ENCODE peak calls at places on chromosomes 7 and 10, in five cellular contexts. R is iPS DF 19.7; O is activated T-helper 1 cell treated with anti-CD3 and anti-CD28 coated beads, Interleukin-12 subunit alpha, Interleukin-12 subunit beta, Interleukin-2, Interleukin-4 antibody, amounts not matched to agents 30 ng/mL and 10 ng/mL and 1 ng/mL, durations not matched to agents 14 hours and 24 hours and 36 hours; A is activated CD4-positive, alpha-beta T cell treated with anti-CD3 and anti-CD28 coated beads, Interleukin-2, amount 10 ng/mL, durations not matched to agents 7 days and 5 days; P is A549. B is an unnamed sample.

GRCh38 chr7:33547880-33548279 is 357.5 kb upstream of the BMPER start:
- DNase-seq in R (no peak), O (no peak), A (no peak), P (no peak), B (no peak)

GRCh38 chr10:78377362-78377761 is 343.7 kb downstream of the RPS24 start:
- DNase-seq in R (no peak), O (no peak), A (no peak), P (no peak), B (no peak)

GRCh38 chr10:133274751-133275682 is 1.7 kb downstream of the ADAM8 start:
- DNase-seq in R (no peak), O (peak), A (peak), P (no peak), B (no peak)

GRCh38 chr7:4803397-4804241 is 28.2 kb downstream of the AP5Z1 start:
- DNase-seq in R (no peak), O (no peak), A (no peak), P (no peak), B (no peak)

GRCh38 chr7:101702362-101702850 is 73.3 kb upstream of the MYL10 start:
- DNase-seq in R (no peak), O (no peak), A (no peak), P (peak), B (no peak)

GRCh38 chr10:81920213-81920829 is 45.3 kb downstream of the NRG3 start:
- DNase-seq in R (no peak), O (no peak), A (no peak), P (peak), B (no peak)

GRCh38 chr10:14926722-14927416 is 27.0 kb downstream of the DCLRE1C start:
- DNase-seq in R (no peak), O (no peak), A (no peak), P (no peak), B (no peak)

GRCh38 chr7:104010052-104010909 is 20.8 kb upstream of the RELN start:
- DNase-seq in R (no peak), O (no peak), A (no peak), P (no peak), B (no peak)

GRCh38 chr7:114944742-114945625 is 23.1 kb downstream of the MDFIC start:
- DNase-seq in R (no peak), O (no peak), A (no peak), P (no peak), B (no peak)

GRCh38 chr7:4080954-4081353 is 601.1 kb upstream of the FOXK1 start:
- DNase-seq in R (no peak), O (no peak), A (no peak), P (no peak), B (no peak)

B was measured in Panc1.